ENCODE peak calls at places on chromosome 19, in eight cellular contexts. B is fibroblast of the aortic adventitia, K is fibroblast of the conjunctiva, O is GM04504, V is kidney tubule cell, S is omental fat pad, Y is GOT3, Q is suprapubic skin. U is an unnamed sample.

GRCh38 chr19:15154002-15154612 is 46.7 kb downstream of the NOTCH3 start:
- DNase-seq in V (peak; percentile 48), S (no peak), O (no peak), Q (no peak), B (peak; percentile 59), Y (no peak), K (peak; percentile 26), U (no peak)

GRCh38 chr19:18807861-18808331 is 16.8 kb upstream of the COMP start:
- DNase-seq in S (no peak), O (peak; percentile 67), Y (no peak), Q (no peak), V (no peak), K (no peak), B (peak; percentile 46), U (no peak)

GRCh38 chr19:10852098-10852800 is 4.0 kb downstream of the C19orf38 start:
- DNase-seq in Y (no peak), O (no peak), V (peak; percentile 73), S (no peak), K (peak; percentile 20), B (peak; percentile 53), Q (no peak), U (no peak)

GRCh38 chr19:56301152-56301551 is 13.5 kb downstream of the ZSCAN5A start:
- DNase-seq in B (no peak), O (no peak), Q (no peak), K (no peak), Y (no peak), V (no peak), S (no peak), U (no peak)

GRCh38 chr19:41225238-41226052 is 6.4 kb downstream of the AXL start:
- DNase-seq in Y (peak; percentile 80), S (peak; percentile 56), V (peak; percentile 99), Q (no peak), B (peak; percentile 99), O (peak; percentile 97), K (peak; percentile 95), U (no peak)

GRCh38 chr19:32458500-32459123 is 53.0 kb downstream of the DPY19L3 start:
- DNase-seq in O (no peak), B (peak; percentile 12), V (no peak), Y (no peak), K (no peak), Q (no peak), S (no peak), U (no peak)

GRCh38 chr19:10565028-10565566 is 713 bp downstream of the KRI1 start:
- DNase-seq in B (no peak), K (no peak), S (no peak), Y (no peak), V (peak; percentile 32), O (no peak), Q (no peak), U (no peak)

GRCh38 chr19:3785938-3786824 is at the start of gene MATK:
- DNase-seq in B (no peak), Q (no peak), K (no peak), S (no peak), V (no peak), Y (no peak), O (no peak), U (no peak)

GRCh38 chr19:31955884-31956283 is 389.5 kb upstream of the ZNF507 start:
- DNase-seq in Q (no peak), K (no peak), V (no peak), Y (no peak), O (no peak), S (no peak), B (no peak), U (no peak)

GRCh38 chr19:56113071-56113632 is 7.9 kb downstream of the ZNF787 start:
- DNase-seq in Q (no peak), V (no peak), O (no peak), B (no peak), S (no peak), K (no peak), Y (no peak), U (no peak)

GRCh38 chr19:15283141-15283885 is 49.0 kb downstream of the BRD4 start:
- DNase-seq in Y (no peak), Q (no peak), V (peak; percentile 58), K (peak; percentile 75), O (peak; percentile 53), S (no peak), B (peak; percentile 83), U (no peak)

GRCh38 chr19:10662384-10663251 is 8.5 kb downstream of the ILF3 start:
- DNase-seq in B (peak; percentile 90), Q (no peak), S (no peak), K (no peak), V (peak; percentile 57), Y (no peak), O (no peak), U (no peak)